ENCODE peak calls at places on chromosomes 7 and 10, in four cellular contexts. N is AG10803, X is body of pancreas, E is H9. V is an unnamed sample.

GRCh38 chr10:47031251-47031952 is 120.2 kb downstream of the PTPN20 start:
- DNase-seq in N (peak; percentile 69), E (peak; percentile 47), X (no peak), V (peak; percentile 10)

GRCh38 chr10:68327889-68328786 is 3.7 kb upstream of the HNRNPH3 start:
- DNase-seq in E (no peak), X (no peak), N (peak; percentile 84), V (no peak)

GRCh38 chr7:75604408-75604807 is 112.3 kb downstream of the SPDYE5 start:
- DNase-seq in N (no peak), E (no peak), X (no peak), V (no peak)

GRCh38 chr7:156609010-156609877 is 31.3 kb upstream of the RNF32 start:
- DNase-seq in E (no peak), N (no peak), X (peak; percentile 36), V (no peak)

GRCh38 chr10:27383595-27384542 is 120.2 kb upstream of the RAB18 start:
- DNase-seq in N (no peak), E (no peak), X (no peak), V (no peak)

GRCh38 chr10:78727251-78727650 is 341.5 kb upstream of the ZMIZ1 start:
- DNase-seq in N (no peak), E (no peak), X (no peak), V (no peak)

GRCh38 chr10:72315611-72316385 is 38.9 kb downstream of the DNAJB12 start:
- DNase-seq in X (peak; percentile 94), N (peak; percentile 96), E (no peak), V (no peak)

GRCh38 chr7:13946181-13946580 is 43.3 kb downstream of the ETV1 start:
- DNase-seq in N (peak; percentile 57), X (no peak), E (no peak), V (no peak)

GRCh38 chr10:71280825-71281224 is 38.2 kb upstream of the SLC29A3 start:
- DNase-seq in N (no peak), X (no peak), E (no peak), V (no peak)

GRCh38 chr10:48333856-48334255 is 27.4 kb downstream of the MAPK8 start:
- DNase-seq in N (no peak), E (no peak), X (no peak), V (no peak)

GRCh38 chr7:149719050-149719899 is 54.1 kb downstream of the ZNF467 start:
- DNase-seq in N (peak; percentile 45), E (peak; percentile 25), X (no peak), V (no peak)

GRCh38 chr7:5234852-5235831 is 45.1 kb downstream of the WIPI2 start:
- DNase-seq in E (no peak), X (no peak), N (peak; percentile 29), V (no peak)

GRCh38 chr10:106111241-106111640 is 1053.3 kb downstream of the SORCS1 start:
- DNase-seq in X (no peak), N (peak; percentile 6), E (no peak), V (no peak)

GRCh38 chr10:36336315-36336714 is 694.2 kb upstream of the FZD8 start:
- DNase-seq in X (no peak), E (no peak), N (peak; percentile 92), V (no peak)

GRCh38 chr10:95229724-95230627 is 35.9 kb downstream of the ACSM6 start:
- DNase-seq in X (no peak), E (peak; percentile 84), N (peak; percentile 98), V (no peak)

GRCh38 chr10:67836491-67836890 is 1.5 kb downstream of the DNAJC12 start:
- DNase-seq in N (no peak), E (no peak), X (no peak), V (no peak)

GRCh38 chr10:62778125-62778524 is 26.4 kb upstream of the ADO start:
- DNase-seq in X (no peak), E (no peak), N (no peak), V (no peak)

GRCh38 chr10:61024801-61025201 is 80.8 kb upstream of the RHOBTB1 start:
- DNase-seq in X (peak; percentile 45), N (peak; percentile 5), E (peak; percentile 43), V (no peak)

GRCh38 chr7:157841757-157842390 is 505.1 kb downstream of the DNAJB6 start:
- DNase-seq in E (no peak), X (no peak), N (no peak), V (no peak)

GRCh38 chr7:32204361-32205018 is 134.3 kb upstream of the PDE1C start:
- DNase-seq in N (peak; percentile 80), X (peak; percentile 70), E (peak; percentile 70), V (no peak)

GRCh38 chr7:33973235-33974015 is 68.1 kb downstream of the BMPER start:
- DNase-seq in X (no peak), E (no peak), N (peak; percentile 31), V (no peak)

GRCh38 chr7:34277016-34277800 is 371.9 kb downstream of the BMPER start:
- DNase-seq in N (peak; percentile 44), E (no peak), X (no peak), V (no peak)

GRCh38 chr7:95398155-95398940 is 2.2 kb upstream of the PON3 start:
- DNase-seq in N (no peak), X (peak; percentile 11), E (no peak), V (no peak)

GRCh38 chr10:30534465-30535144 is 94.9 kb downstream of the LYZL2 start:
- DNase-seq in X (peak; percentile 82), E (peak; percentile 66), N (peak; percentile 75), V (peak; percentile 68)

GRCh38 chr10:102342462-102342861 is 53.0 kb upstream of the NFKB2 start:
- DNase-seq in X (no peak), N (no peak), E (peak; percentile 63), V (no peak)

GRCh38 chr7:46603780-46604725 is 683.0 kb upstream of the IGFBP3 start:
- DNase-seq in E (no peak), X (peak; percentile 74), N (peak; percentile 78), V (no peak)

GRCh38 chr10:31261502-31262311 is 57.3 kb upstream of the ZEB1 start:
- DNase-seq in N (peak; percentile 89), E (no peak), X (no peak), V (no peak)

GRCh38 chr7:102064361-102065025 is 222.2 kb upstream of the SH2B2 start:
- DNase-seq in E (no peak), X (no peak), N (no peak), V (no peak)

GRCh38 chr7:16438988-16439387 is 17.6 kb upstream of the CRPPA start:
- DNase-seq in X (no peak), E (no peak), N (no peak), V (no peak)

GRCh38 chr10:100942229-100942628 is 27.1 kb upstream of the SEMA4G start:
- DNase-seq in N (no peak), X (no peak), E (no peak), V (no peak)

DNA sequence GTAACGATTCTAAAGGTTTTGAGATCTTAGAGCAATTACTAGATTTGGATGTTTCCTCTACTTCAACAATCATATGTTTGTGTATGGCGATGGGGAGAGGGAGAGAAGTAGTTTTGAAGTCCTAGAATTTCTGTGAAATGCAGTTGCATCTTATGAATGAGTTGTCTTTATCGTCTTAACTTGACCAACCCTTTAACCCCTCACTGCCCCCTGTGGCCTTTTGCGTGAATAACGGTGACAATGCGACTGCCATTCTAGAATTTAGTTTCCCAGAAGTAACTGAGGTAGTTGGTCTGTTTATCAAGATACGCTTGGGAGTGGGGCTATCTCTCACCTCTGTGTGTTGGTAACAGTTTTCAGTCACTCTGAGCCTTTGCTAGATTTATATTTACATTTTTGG is 204.6 kb downstream of the HDAC9 start:
- DNase-seq in X (no peak), N (no peak), E (peak; percentile 54), V (no peak)
- TF ChIP-seq CTCF in X (no peak), N (no peak), E (peak; percentile 63), V (no peak)

GRCh38 chr10:52616420-52616764 is 156.2 kb downstream of the MBL2 start:
- DNase-seq in E (no peak), X (no peak), N (no peak), V (no peak)

GRCh38 chr10:52615756-52616419 is 156.7 kb downstream of the MBL2 start:
- DNase-seq in N (peak; percentile 41), X (no peak), E (no peak), V (no peak)

GRCh38 chr10:52621635-52622079 is 150.9 kb downstream of the MBL2 start:
- DNase-seq in E (no peak), N (peak; percentile 82), X (no peak), V (no peak)

GRCh38 chr10:52615349-52615748 is 157.2 kb downstream of the MBL2 start:
- DNase-seq in X (no peak), N (no peak), E (no peak), V (no peak)

GRCh38 chr10:52617346-52617745 is 155.2 kb downstream of the MBL2 start:
- DNase-seq in N (no peak), X (no peak), E (no peak), V (no peak)
- TF ChIP-seq CTCF in N (no peak), X (no peak), E (no peak), V (no peak)

GRCh38 chr7:68121655-68122054 is 1125.0 kb downstream of the TYW1 start:
- DNase-seq in E (no peak), X (no peak), N (no peak), V (no peak)

GRCh38 chr7:68119411-68119810 is 1122.8 kb downstream of the TYW1 start:
- DNase-seq in E (no peak), X (no peak), N (no peak), V (no peak)

GRCh38 chr7:68125173-68125572 is 1128.5 kb downstream of the TYW1 start:
- DNase-seq in E (no peak), N (no peak), X (no peak), V (no peak)

GRCh38 chr7:68122806-68123205 is 1126.2 kb downstream of the TYW1 start:
- DNase-seq in E (no peak), N (no peak), X (no peak), V (no peak)

GRCh38 chr7:68121056-68121455 is 1124.4 kb downstream of the TYW1 start:
- DNase-seq in N (no peak), X (no peak), E (no peak), V (no peak)
- TF ChIP-seq CTCF in N (no peak), X (no peak), E (no peak), V (no peak)

GRCh38 chr7:913736-914520 is 37.6 kb downstream of the GET4 start:
- DNase-seq in X (peak; percentile 42), N (no peak), E (no peak), V (no peak)
- TF ChIP-seq CTCF in X (no peak), N (no peak), E (no peak), V (no peak)

GRCh38 chr10:92734288-92734687 is 44.5 kb downstream of the HHEX start:
- DNase-seq in X (no peak), N (no peak), E (no peak), V (no peak)

GRCh38 chr10:92732958-92733357 is 43.2 kb downstream of the HHEX start:
- DNase-seq in X (no peak), N (no peak), E (no peak), V (no peak)

GRCh38 chr10:92727550-92727949 is 37.8 kb downstream of the HHEX start:
- DNase-seq in N (no peak), E (no peak), X (no peak), V (no peak)

GRCh38 chr10:92727141-92727540 is 37.4 kb downstream of the HHEX start:
- DNase-seq in X (no peak), E (no peak), N (no peak), V (no peak)

DNA sequence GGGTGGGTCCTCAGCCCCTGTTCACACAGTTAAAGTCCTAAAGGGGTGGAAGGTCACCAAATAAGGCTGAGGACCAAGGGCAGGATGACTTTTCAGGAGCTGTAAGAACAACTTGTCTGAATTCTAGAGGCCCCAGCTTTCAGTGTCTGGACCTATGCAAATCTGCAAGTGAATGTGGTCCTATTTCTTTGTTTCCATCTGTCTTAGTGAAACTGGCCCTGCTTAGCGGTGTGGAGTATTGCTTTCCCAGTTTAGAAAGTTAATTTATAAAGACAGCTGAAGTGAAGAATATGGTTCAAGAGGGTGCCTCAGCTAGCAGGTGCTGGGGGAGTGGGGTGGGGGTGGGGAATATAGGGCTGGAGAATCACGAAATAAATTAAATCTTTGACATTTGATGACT is 40.1 kb downstream of the HHEX start:
- DNase-seq in N (no peak), X (no peak), E (no peak), V (no peak)
- TF ChIP-seq CTCF in N (no peak), X (no peak), E (no peak), V (no peak)